ENCODE peak calls at places on chromosomes 13 and 19, in four cellular contexts. Z, I, R and P are unnamed samples.

GRCh38 chr13:86446311-86446710 is 647.1 kb upstream of the SLITRK6 start:
- DNase-seq in Z (no peak), R (no peak), I (no peak), P (no peak)

GRCh38 chr19:16875584-16876555 is 12.9 kb upstream of the F2RL3 start:
- DNase-seq in Z (no peak), R (no peak), I (no peak), P (no peak)

GRCh38 chr19:18266863-18267686 is 7.2 kb downstream of the IQCN start:
- DNase-seq in I (no peak), R (no peak), Z (no peak), P (no peak)

GRCh38 chr13:112972867-112973576 is 4.0 kb downstream of the MCF2L start:
- DNase-seq in I (no peak), R (no peak), Z (no peak), P (no peak)

GRCh38 chr13:46211521-46212351 is at the start of gene LRRC63:
- DNase-seq in Z (peak), R (peak), I (peak), P (peak)

GRCh38 chr19:31821346-31821745 is 472.1 kb upstream of the TSHZ3 start:
- DNase-seq in R (no peak), Z (no peak), I (no peak), P (no peak)

GRCh38 chr19:40671404-40671803 is 19.0 kb downstream of the NUMBL start:
- DNase-seq in I (no peak), Z (no peak), R (no peak), P (no peak)

GRCh38 chr13:45678282-45678681 is 23.8 kb upstream of the CBY2 start:
- DNase-seq in R (no peak), I (no peak), Z (no peak), P (no peak)

GRCh38 chr19:54431255-54431838 is 16.1 kb downstream of the TTYH1 start:
- DNase-seq in Z (no peak), I (no peak), R (no peak), P (peak)

GRCh38 chr19:47225746-47226425 is 5.1 kb downstream of the BBC3 start:
- DNase-seq in R (peak), I (peak), Z (peak), P (peak)

GRCh38 chr19:28972144-28972543 is 240.8 kb downstream of the UQCRFS1 start:
- DNase-seq in I (no peak), R (no peak), Z (no peak), P (no peak)